ENCODE peak calls at places on chromosomes 6 and 20, in seven cellular contexts. One of them, this sample, is unnamed.

GRCh38 chr6:113756290-113756665 is 100.9 kb upstream of the MARCKS start:
- DNase-seq in dorsolateral prefrontal cortex: no peak
- DNase-seq in GM13976: no peak
- DNase-seq in AG10803: no peak
- DNase-seq in AG04449: no peak
- DNase-seq in cardiac muscle cell: no peak
- DNase-seq in AG09309: no peak
- DNase-seq in this sample: no peak

GRCh38 chr6:32056254-32056653 is 18.0 kb downstream of the CYP21A2 start:
- DNase-seq in AG09309: no peak
- DNase-seq in AG04449: no peak
- DNase-seq in cardiac muscle cell: no peak
- DNase-seq in GM13976: no peak
- DNase-seq in dorsolateral prefrontal cortex: no peak
- DNase-seq in AG10803: no peak
- DNase-seq in this sample: no peak

GRCh38 chr6:140929121-140929520 is 1203.6 kb upstream of the GJE1 start:
- DNase-seq in AG09309: no peak
- DNase-seq in GM13976: no peak
- DNase-seq in dorsolateral prefrontal cortex: no peak
- DNase-seq in AG10803: no peak
- DNase-seq in cardiac muscle cell: no peak
- DNase-seq in AG04449: no peak
- DNase-seq in this sample: no peak

GRCh38 chr20:4774209-4774608 is 52.5 kb downstream of the PRND start:
- DNase-seq in AG10803: peak; percentile 21
- DNase-seq in AG09309: no peak
- DNase-seq in GM13976: no peak
- DNase-seq in dorsolateral prefrontal cortex: no peak
- DNase-seq in cardiac muscle cell: no peak
- DNase-seq in AG04449: no peak
- DNase-seq in this sample: no peak

GRCh38 chr6:159044899-159045727 is at the start of gene TAGAP:
- DNase-seq in AG09309: no peak
- DNase-seq in dorsolateral prefrontal cortex: no peak
- DNase-seq in AG10803: peak; percentile 28
- DNase-seq in GM13976: peak; percentile 80
- DNase-seq in cardiac muscle cell: no peak
- DNase-seq in AG04449: no peak
- DNase-seq in this sample: no peak

GRCh38 chr6:130216630-130217029 is 6.1 kb downstream of the SAMD3 start:
- DNase-seq in GM13976: no peak
- DNase-seq in cardiac muscle cell: no peak
- DNase-seq in AG09309: no peak
- DNase-seq in AG10803: no peak
- DNase-seq in AG04449: no peak
- DNase-seq in dorsolateral prefrontal cortex: no peak
- DNase-seq in this sample: no peak

GRCh38 chr20:17443326-17443858 is 87.8 kb downstream of the BFSP1 start:
- DNase-seq in AG04449: no peak
- DNase-seq in GM13976: no peak
- DNase-seq in dorsolateral prefrontal cortex: no peak
- DNase-seq in cardiac muscle cell: no peak
- DNase-seq in AG09309: no peak
- DNase-seq in AG10803: no peak
- DNase-seq in this sample: no peak

GRCh38 chr6:57822896-57823358 is 505.5 kb downstream of the PRIM2 start:
- DNase-seq in AG04449: no peak
- DNase-seq in AG09309: no peak
- DNase-seq in dorsolateral prefrontal cortex: no peak
- DNase-seq in cardiac muscle cell: no peak
- DNase-seq in AG10803: no peak
- DNase-seq in GM13976: no peak
- DNase-seq in this sample: peak; percentile 8

GRCh38 chr6:106475280-106475679 is 114.8 kb downstream of the CRYBG1 start:
- DNase-seq in dorsolateral prefrontal cortex: no peak
- DNase-seq in GM13976: no peak
- DNase-seq in AG04449: no peak
- DNase-seq in cardiac muscle cell: no peak
- DNase-seq in AG09309: no peak
- DNase-seq in AG10803: no peak
- DNase-seq in this sample: peak; percentile 80

GRCh38 chr20:49624317-49624716 is 56.4 kb upstream of the PTGIS start:
- DNase-seq in cardiac muscle cell: no peak
- DNase-seq in AG09309: no peak
- DNase-seq in GM13976: no peak
- DNase-seq in dorsolateral prefrontal cortex: no peak
- DNase-seq in AG10803: no peak
- DNase-seq in AG04449: no peak
- DNase-seq in this sample: no peak

GRCh38 chr6:15299430-15300131 is 53.7 kb downstream of the JARID2 start:
- DNase-seq in AG09309: no peak
- DNase-seq in GM13976: peak; percentile 69
- DNase-seq in AG04449: no peak
- DNase-seq in cardiac muscle cell: no peak
- DNase-seq in AG10803: no peak
- DNase-seq in dorsolateral prefrontal cortex: no peak
- DNase-seq in this sample: no peak

GRCh38 chr6:74404366-74404765 is 708.4 kb downstream of the CD109 start:
- DNase-seq in AG09309: no peak
- DNase-seq in cardiac muscle cell: no peak
- DNase-seq in AG04449: no peak
- DNase-seq in dorsolateral prefrontal cortex: no peak
- DNase-seq in GM13976: no peak
- DNase-seq in AG10803: no peak
- DNase-seq in this sample: no peak

GRCh38 chr20:24787071-24787470 is 162.0 kb upstream of the CST7 start:
- DNase-seq in AG09309: no peak
- DNase-seq in GM13976: no peak
- DNase-seq in dorsolateral prefrontal cortex: no peak
- DNase-seq in AG04449: no peak
- DNase-seq in AG10803: no peak
- DNase-seq in cardiac muscle cell: no peak
- DNase-seq in this sample: no peak

GRCh38 chr6:111230351-111231077 is 143.2 kb downstream of the SLC16A10 start:
- DNase-seq in AG09309: peak; percentile 63
- DNase-seq in dorsolateral prefrontal cortex: no peak
- DNase-seq in AG10803: peak; percentile 79
- DNase-seq in GM13976: no peak
- DNase-seq in AG04449: peak; percentile 46
- DNase-seq in cardiac muscle cell: no peak
- DNase-seq in this sample: peak; percentile 90

GRCh38 chr20:49516916-49517315 is 34.4 kb upstream of the KCNB1 start:
- DNase-seq in dorsolateral prefrontal cortex: no peak
- DNase-seq in AG10803: no peak
- DNase-seq in AG09309: no peak
- DNase-seq in cardiac muscle cell: no peak
- DNase-seq in GM13976: no peak
- DNase-seq in AG04449: no peak
- DNase-seq in this sample: no peak

GRCh38 chr6:132568611-132569010 is 1.5 kb upstream of the TAAR6 start:
- DNase-seq in AG04449: no peak
- DNase-seq in GM13976: no peak
- DNase-seq in dorsolateral prefrontal cortex: no peak
- DNase-seq in AG09309: no peak
- DNase-seq in cardiac muscle cell: no peak
- DNase-seq in AG10803: no peak
- DNase-seq in this sample: no peak

GRCh38 chr6:14889698-14890593 is 355.9 kb upstream of the JARID2 start:
- DNase-seq in cardiac muscle cell: no peak
- DNase-seq in GM13976: no peak
- DNase-seq in AG04449: no peak
- DNase-seq in AG09309: no peak
- DNase-seq in dorsolateral prefrontal cortex: no peak
- DNase-seq in AG10803: no peak
- DNase-seq in this sample: no peak

GRCh38 chr6:35586542-35586941 is 73.8 kb upstream of the TULP1 start:
- DNase-seq in dorsolateral prefrontal cortex: no peak
- DNase-seq in AG10803: peak; percentile 84
- DNase-seq in AG04449: no peak
- DNase-seq in GM13976: no peak
- DNase-seq in cardiac muscle cell: no peak
- DNase-seq in AG09309: no peak
- DNase-seq in this sample: no peak

GRCh38 chr6:162443101-162443500 is 284.5 kb downstream of the PRKN start:
- DNase-seq in AG10803: no peak
- DNase-seq in dorsolateral prefrontal cortex: no peak
- DNase-seq in cardiac muscle cell: no peak
- DNase-seq in AG09309: no peak
- DNase-seq in GM13976: no peak
- DNase-seq in AG04449: no peak
- DNase-seq in this sample: peak; percentile 0

DNA sequence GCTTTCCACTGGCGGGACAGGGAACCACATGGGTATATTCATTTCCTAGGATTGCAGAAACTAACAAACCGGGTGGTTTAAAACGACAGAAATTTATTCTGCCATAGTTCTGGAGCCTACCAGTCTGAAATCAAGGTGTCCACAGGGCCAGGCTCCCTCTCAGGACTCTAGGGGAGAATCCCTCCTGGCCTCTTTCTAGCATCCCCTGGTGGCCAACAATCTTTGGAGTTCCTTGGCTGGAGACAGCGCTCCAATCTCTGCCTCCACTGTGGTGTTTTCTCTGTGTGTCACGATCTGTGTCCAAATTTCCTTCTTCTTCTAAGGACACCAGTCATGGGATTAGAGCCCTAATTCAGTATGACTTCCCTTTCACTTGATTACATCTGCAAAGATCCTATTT is 95.0 kb downstream of the SCML4 start:
- DNase-seq in dorsolateral prefrontal cortex: no peak
- DNase-seq in AG10803: no peak
- DNase-seq in AG09309: no peak
- DNase-seq in GM13976: no peak
- DNase-seq in AG04449: no peak
- DNase-seq in cardiac muscle cell: no peak
- DNase-seq in this sample: no peak
- TF ChIP-seq CTCF in dorsolateral prefrontal cortex: no peak
- TF ChIP-seq CTCF in AG10803: peak; percentile 10
- TF ChIP-seq CTCF in AG09309: peak; percentile 26
- TF ChIP-seq CTCF in GM13976: no peak
- TF ChIP-seq CTCF in AG04449: no peak
- TF ChIP-seq CTCF in cardiac muscle cell: no peak
- TF ChIP-seq CTCF in this sample: no peak

GRCh38 chr20:53296451-53297153 is 297.0 kb downstream of the ZNF217 start:
- DNase-seq in AG04449: no peak
- DNase-seq in AG10803: no peak
- DNase-seq in AG09309: no peak
- DNase-seq in dorsolateral prefrontal cortex: no peak
- DNase-seq in GM13976: no peak
- DNase-seq in cardiac muscle cell: no peak
- DNase-seq in this sample: no peak

GRCh38 chr20:53292347-53292746 is 301.3 kb downstream of the ZNF217 start:
- DNase-seq in dorsolateral prefrontal cortex: no peak
- DNase-seq in GM13976: no peak
- DNase-seq in cardiac muscle cell: no peak
- DNase-seq in AG04449: no peak
- DNase-seq in AG10803: no peak
- DNase-seq in AG09309: no peak
- DNase-seq in this sample: no peak

GRCh38 chr20:53294804-53295203 is 298.8 kb downstream of the ZNF217 start:
- DNase-seq in AG10803: peak; percentile 3
- DNase-seq in dorsolateral prefrontal cortex: no peak
- DNase-seq in AG09309: no peak
- DNase-seq in GM13976: no peak
- DNase-seq in cardiac muscle cell: no peak
- DNase-seq in AG04449: no peak
- DNase-seq in this sample: no peak

GRCh38 chr20:53287357-53288042 is 306.1 kb downstream of the ZNF217 start:
- DNase-seq in GM13976: no peak
- DNase-seq in cardiac muscle cell: no peak
- DNase-seq in dorsolateral prefrontal cortex: no peak
- DNase-seq in AG09309: no peak
- DNase-seq in AG04449: no peak
- DNase-seq in AG10803: no peak
- DNase-seq in this sample: no peak

GRCh38 chr20:53291548-53291947 is 302.1 kb downstream of the ZNF217 start:
- DNase-seq in GM13976: no peak
- DNase-seq in dorsolateral prefrontal cortex: no peak
- DNase-seq in AG09309: no peak
- DNase-seq in AG04449: no peak
- DNase-seq in AG10803: no peak
- DNase-seq in cardiac muscle cell: peak; percentile 35
- DNase-seq in this sample: no peak
- TF ChIP-seq CTCF in GM13976: no peak
- TF ChIP-seq CTCF in dorsolateral prefrontal cortex: no peak
- TF ChIP-seq CTCF in AG09309: no peak
- TF ChIP-seq CTCF in AG04449: no peak
- TF ChIP-seq CTCF in AG10803: peak; percentile 21
- TF ChIP-seq CTCF in cardiac muscle cell: no peak
- TF ChIP-seq CTCF in this sample: no peak

DNA sequence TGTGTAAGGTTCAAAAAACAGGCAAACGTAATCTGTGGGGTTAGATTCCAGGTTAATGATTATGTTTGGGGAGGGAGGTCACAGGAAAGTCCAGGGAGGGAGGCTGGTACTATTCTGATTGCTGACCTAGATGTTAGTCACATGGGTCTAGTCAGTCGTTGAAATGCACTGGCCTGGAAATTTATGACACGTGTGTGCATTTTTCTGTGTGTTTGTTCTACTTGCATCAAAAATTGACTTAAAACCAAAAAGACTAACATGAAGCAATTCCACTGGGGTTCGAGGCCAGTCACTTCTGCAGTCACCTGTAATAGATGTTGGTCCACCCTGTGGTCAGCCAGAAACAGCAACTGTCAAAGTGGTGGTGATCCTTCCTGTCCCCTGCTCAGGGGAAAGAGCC is 104.2 kb upstream of the MLN start:
- DNase-seq in dorsolateral prefrontal cortex: no peak
- DNase-seq in GM13976: no peak
- DNase-seq in AG10803: no peak
- DNase-seq in AG04449: no peak
- DNase-seq in AG09309: no peak
- DNase-seq in cardiac muscle cell: no peak
- DNase-seq in this sample: no peak
- TF ChIP-seq CTCF in dorsolateral prefrontal cortex: no peak
- TF ChIP-seq CTCF in GM13976: no peak
- TF ChIP-seq CTCF in AG10803: no peak
- TF ChIP-seq CTCF in AG04449: no peak
- TF ChIP-seq CTCF in AG09309: no peak
- TF ChIP-seq CTCF in cardiac muscle cell: no peak
- TF ChIP-seq CTCF in this sample: no peak

DNA sequence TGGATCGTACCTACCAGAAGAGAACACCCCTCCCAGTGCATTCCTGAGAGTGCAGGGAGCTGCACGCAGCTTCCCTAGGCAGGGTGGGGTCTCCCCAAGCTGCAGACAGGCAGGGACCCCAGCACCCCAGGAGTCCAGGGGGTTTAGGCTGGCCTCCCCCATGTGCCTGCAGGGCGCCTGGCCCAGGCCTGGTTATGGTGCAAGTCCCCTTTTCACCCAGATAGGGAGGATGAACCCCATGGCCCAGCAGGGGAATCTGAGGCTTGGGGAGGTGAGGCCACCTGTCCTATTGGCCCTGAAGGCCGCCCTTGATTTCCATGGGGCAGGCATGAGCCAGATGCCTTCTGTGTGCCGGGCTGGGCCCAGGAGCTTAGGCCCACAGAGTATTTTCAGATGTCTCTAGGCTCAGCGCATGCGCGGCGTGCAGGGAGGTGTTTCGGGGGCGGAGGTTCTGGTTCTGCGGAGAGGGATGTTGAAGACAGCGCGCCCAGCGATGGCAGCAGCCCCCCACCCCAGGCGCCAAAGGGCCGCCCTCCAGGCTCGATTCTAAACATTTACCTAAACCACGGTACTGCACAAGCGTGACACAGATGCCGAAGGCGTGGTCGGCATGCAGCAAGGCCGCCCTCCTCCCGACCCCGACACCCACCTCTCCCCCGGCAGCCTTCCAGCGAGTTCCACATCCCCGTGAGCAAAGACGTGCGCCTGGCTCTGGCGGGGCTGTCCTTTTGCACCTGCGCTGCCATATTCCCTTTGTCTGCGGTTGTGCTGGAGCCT is 29.3 kb downstream of the COL20A1 start:
- DNase-seq in GM13976: no peak
- DNase-seq in cardiac muscle cell: no peak
- DNase-seq in AG04449: no peak
- DNase-seq in AG10803: no peak
- DNase-seq in dorsolateral prefrontal cortex: peak; percentile 47
- DNase-seq in AG09309: no peak
- DNase-seq in this sample: no peak
- TF ChIP-seq CTCF in GM13976: no peak
- TF ChIP-seq CTCF in cardiac muscle cell: no peak
- TF ChIP-seq CTCF in AG04449: no peak
- TF ChIP-seq CTCF in AG10803: no peak
- TF ChIP-seq CTCF in dorsolateral prefrontal cortex: no peak
- TF ChIP-seq CTCF in AG09309: no peak
- TF ChIP-seq CTCF in this sample: no peak